ENCODE peak calls at places on chromosome 19, in six cellular contexts. O is hepatocyte; J is HS-5; Y is NCI-H345; U is lung microvascular endothelial cell; V is activated CD8-positive, alpha-beta memory T cell treated with anti-CD3 and anti-CD28 coated beads for 24 hours. P is an unnamed sample.

GRCh38 chr19:9934132-9934950 is 2.0 kb downstream of the OLFM2 start:
- DNase-seq in O (peak), J (no peak), Y (peak), U (peak), V (peak), P (peak)

GRCh38 chr19:2561895-2562294 is 86.0 kb downstream of the GADD45B start:
- DNase-seq in O (no peak), J (no peak), Y (no peak), U (no peak), V (peak), P (no peak)

GRCh38 chr19:43504426-43505185 is at the start of gene PHLDB3:
- DNase-seq in O (peak), J (no peak), Y (peak), U (peak), V (no peak), P (peak)

GRCh38 chr19:2188708-2189385 is 25.1 kb downstream of the DOT1L start:
- DNase-seq in O (no peak), J (no peak), Y (no peak), U (no peak), V (no peak), P (no peak)

GRCh38 chr19:56170261-56170660 is 5.5 kb upstream of the GALP start:
- DNase-seq in O (peak), J (peak), Y (peak), U (peak), V (no peak), P (no peak)

GRCh38 chr19:3441089-3441985 is 39.0 kb downstream of the SMIM24 start:
- DNase-seq in O (no peak), J (no peak), Y (no peak), U (no peak), V (no peak), P (no peak)

GRCh38 chr19:13208131-13208963 is 58.1 kb downstream of the IER2 start:
- DNase-seq in O (no peak), J (peak), Y (no peak), U (peak), V (peak), P (no peak)

GRCh38 chr19:35284153-35285140 is 2.1 kb downstream of the HAMP start:
- DNase-seq in O (no peak), J (no peak), Y (no peak), U (no peak), V (no peak), P (no peak)

GRCh38 chr19:50705422-50706019 is 14.1 kb downstream of the SHANK1 start:
- DNase-seq in O (peak), J (peak), Y (no peak), U (peak), V (no peak), P (peak)

GRCh38 chr19:54201172-54201701 is 579 bp downstream of the RPS9 start:
- DNase-seq in O (no peak), J (no peak), Y (no peak), U (no peak), V (no peak), P (no peak)

GRCh38 chr19:40249781-40250180 is 23.3 kb upstream of the CCNP start:
- DNase-seq in O (no peak), J (no peak), Y (no peak), U (no peak), V (no peak), P (no peak)

GRCh38 chr19:2108251-2109016 is 11.7 kb downstream of the IZUMO4 start:
- DNase-seq in O (no peak), J (no peak), Y (no peak), U (no peak), V (no peak), P (no peak)

GRCh38 chr19:17074628-17075034 is 621 bp downstream of the HAUS8 start:
- DNase-seq in O (no peak), J (no peak), Y (no peak), U (no peak), V (no peak), P (no peak)

GRCh38 chr19:1845642-1846041 is 2.6 kb downstream of the REXO1 start:
- DNase-seq in O (no peak), J (no peak), Y (no peak), U (no peak), V (no peak), P (no peak)

GRCh38 chr19:19539738-19540703 is 2.0 kb downstream of the CILP2 start:
- DNase-seq in O (peak), J (no peak), Y (peak), U (peak), V (peak), P (no peak)

GRCh38 chr19:49447485-49448431 is 3.9 kb downstream of the PIH1D1 start:
- DNase-seq in O (no peak), J (no peak), Y (no peak), U (no peak), V (no peak), P (no peak)

P was measured in HT-29.